ENCODE peak calls at places on chromosomes 12 and 14, in six cellular contexts. P is hypothalamus, U is HT-29, N is GM12865, Y is KG1, L is PC-3. M is an unnamed sample.
A peak's percentile ranks its signal among the peaks of the same experiment; 100 is the strongest.

GRCh38 chr12:28611115-28611435 is 420.8 kb downstream of the CCDC91 start:
- DNase-seq in P (no peak), U (peak; percentile 74), N (no peak), Y (no peak), L (peak; percentile 91), M (no peak)

GRCh38 chr12:8953773-8954402 is 4.4 kb upstream of the M6PR start:
- DNase-seq in P (no peak), U (no peak), N (no peak), Y (no peak), L (no peak), M (no peak)

GRCh38 chr12:3777206-3777809 is 24.4 kb upstream of the CRACR2A start:
- DNase-seq in P (no peak), U (peak; percentile 70), N (peak; percentile 44), Y (peak; percentile 9), L (peak; percentile 64), M (no peak)

GRCh38 chr12:48189331-48190125 is 6.1 kb downstream of the CCDC184 start:
- DNase-seq in P (peak; percentile 66), U (peak; percentile 93), N (peak; percentile 71), Y (peak; percentile 40), L (peak; percentile 85), M (peak; percentile 74)

GRCh38 chr12:117476341-117476740 is 114.9 kb upstream of the NOS1 start:
- DNase-seq in P (no peak), U (no peak), N (no peak), Y (no peak), L (no peak), M (no peak)

GRCh38 chr12:132872975-132873421 is 14.4 kb downstream of the CHFR start:
- DNase-seq in P (no peak), U (no peak), N (no peak), Y (no peak), L (no peak), M (peak; percentile 42)

GRCh38 chr12:54216580-54217308 is 28.0 kb upstream of the SMUG1 start:
- DNase-seq in P (peak; percentile 79), U (peak; percentile 91), N (peak; percentile 89), Y (peak; percentile 29), L (peak; percentile 88), M (peak; percentile 95)

GRCh38 chr14:38405851-38406630 is 150.1 kb upstream of the CLEC14A start:
- DNase-seq in P (no peak), U (no peak), N (no peak), Y (no peak), L (peak; percentile 20), M (peak; percentile 39)

GRCh38 chr14:96852823-96853422 is 55.7 kb downstream of the VRK1 start:
- DNase-seq in P (no peak), U (peak; percentile 34), N (peak; percentile 48), Y (peak; percentile 10), L (peak; percentile 52), M (no peak)

GRCh38 chr14:23432946-23433345 is 2.5 kb downstream of the MYH7 start:
- DNase-seq in P (no peak), U (no peak), N (no peak), Y (no peak), L (no peak), M (no peak)

GRCh38 chr14:32933943-32934890 is 4.5 kb upstream of the NPAS3 start:
- DNase-seq in P (peak; percentile 76), U (no peak), N (no peak), Y (no peak), L (peak; percentile 20), M (peak; percentile 64)

GRCh38 chr14:76104802-76105355 is 46.8 kb upstream of the GPATCH2L start:
- DNase-seq in P (no peak), U (no peak), N (no peak), Y (no peak), L (no peak), M (no peak)

GRCh38 chr14:56357478-56357877 is 222.1 kb upstream of the TMEM260 start:
- DNase-seq in P (no peak), U (no peak), N (no peak), Y (no peak), L (no peak), M (no peak)

GRCh38 chr14:68548194-68549056 is 244.4 kb downstream of the ZFP36L1 start:
- DNase-seq in P (peak; percentile 63), U (no peak), N (no peak), Y (no peak), L (peak; percentile 97), M (no peak)

GRCh38 chr12:42904683-42905418 is 315.3 kb upstream of the PRICKLE1 start:
- DNase-seq in P (peak; percentile 37), U (no peak), N (no peak), Y (no peak), L (no peak), M (no peak)

GRCh38 chr12:95820096-95820703 is 29.6 kb upstream of the NTN4 start:
- DNase-seq in P (peak; percentile 11), U (peak; percentile 87), N (no peak), Y (no peak), L (peak; percentile 88), M (no peak)